ENCODE peak calls at places on chromosomes 6 and 20, in six cellular contexts. H is CMK; M is esophagus squamous epithelium; B is H4; C is glomerular endothelial cell; O is activated CD4-positive, alpha-beta T cell treated with anti-CD3 and anti-CD28 coated beads, Interleukin-2, amount 10 ng/mL, durations not matched to agents 24 days and 14 days. N is an unnamed sample.

GRCh38 chr6:170142559-170142958 is 148.3 kb downstream of the DLL1 start:
- DNase-seq in O (no peak), B (no peak), H (no peak), C (no peak), M (no peak), N (peak; percentile 65)

GRCh38 chr6:109506841-109507240 is 23.8 kb upstream of the ZBTB24 start:
- DNase-seq in M (no peak), C (no peak), O (no peak), H (no peak), B (no peak), N (no peak)

GRCh38 chr6:55617272-55617671 is 38.3 kb upstream of the HMGCLL1 start:
- DNase-seq in M (no peak), C (peak; percentile 5), H (no peak), B (peak; percentile 62), O (no peak), N (no peak)

GRCh38 chr6:136784910-136785746 is 7.1 kb downstream of the MAP3K5 start:
- DNase-seq in H (no peak), O (peak; percentile 80), M (no peak), B (no peak), C (peak; percentile 60), N (no peak)

GRCh38 chr6:49453221-49453620 is 9.8 kb downstream of the MMUT start:
- DNase-seq in M (no peak), B (peak; percentile 9), C (no peak), H (no peak), O (no peak), N (no peak)

GRCh38 chr6:14944593-14944992 is 301.3 kb upstream of the JARID2 start:
- DNase-seq in B (no peak), H (no peak), O (no peak), C (no peak), M (no peak), N (no peak)

GRCh38 chr6:116106146-116106545 is 5.5 kb downstream of the NT5DC1 start:
- DNase-seq in M (no peak), B (no peak), O (no peak), C (no peak), H (no peak), N (no peak)

GRCh38 chr6:143701343-143702234 is 23.8 kb downstream of the PHACTR2 start:
- DNase-seq in B (no peak), O (no peak), H (no peak), M (no peak), C (no peak), N (peak; percentile 51)

GRCh38 chr20:49865559-49865958 is 49.8 kb downstream of the SPATA2 start:
- DNase-seq in H (no peak), B (no peak), M (no peak), O (no peak), C (no peak), N (no peak)

GRCh38 chr20:25084616-25085187 is 2.8 kb upstream of the VSX1 start:
- DNase-seq in H (no peak), O (no peak), B (no peak), C (no peak), M (no peak), N (no peak)